ENCODE peak calls at places on chromosomes 16 and 17, in seven cellular contexts. G, M, X, F, D, U and O are unnamed samples.

GRCh38 chr16:88331989-88332920 is 50.5 kb upstream of the ZNF469 start:
- DNase-seq in U (no peak), G (peak), M (peak), X (no peak), D (peak), F (peak), O (no peak)

GRCh38 chr17:12667299-12667958 is 1.7 kb downstream of the MYOCD start:
- DNase-seq in U (peak), D (peak), G (peak), X (peak), M (peak), F (peak), O (peak)

GRCh38 chr17:48444531-48445247 is 14.7 kb upstream of the SKAP1 start:
- DNase-seq in X (no peak), D (no peak), U (no peak), M (no peak), G (no peak), F (no peak), O (no peak)

GRCh38 chr16:68086336-68086821 is 1.2 kb downstream of the NFATC3 start:
- DNase-seq in D (peak), X (no peak), M (peak), F (peak), U (no peak), G (peak), O (no peak)

GRCh38 chr17:12789075-12789975 is at the start of gene ARHGAP44:
- DNase-seq in F (peak), G (peak), X (peak), U (peak), D (peak), M (peak), O (peak)

GRCh38 chr17:17819561-17819995 is 17.2 kb downstream of the SREBF1 start:
- DNase-seq in X (no peak), D (peak), F (peak), M (peak), U (peak), G (peak), O (no peak)

GRCh38 chr17:6512552-6512951 is 43.8 kb downstream of the PITPNM3 start:
- DNase-seq in G (no peak), D (peak), F (no peak), M (no peak), U (peak), X (no peak), O (no peak)

GRCh38 chr17:44981221-44981968 is 13.3 kb upstream of the C1QL1 start:
- DNase-seq in U (no peak), X (no peak), G (peak), D (peak), F (no peak), M (peak), O (no peak)

GRCh38 chr17:27530791-27531391 is 74.6 kb downstream of the KSR1 start:
- DNase-seq in D (peak), U (no peak), F (no peak), M (peak), X (no peak), G (peak), O (no peak)

GRCh38 chr16:67902831-67903230 is 9.8 kb downstream of the PSKH1 start:
- DNase-seq in M (no peak), G (peak), F (no peak), U (no peak), X (no peak), D (peak), O (no peak)

GRCh38 chr17:58084317-58084981 is 1.2 kb downstream of the DYNLL2 start:
- DNase-seq in G (peak), U (peak), D (no peak), X (no peak), M (peak), F (peak), O (no peak)

GRCh38 chr16:2979669-2980226 is 498 bp downstream of the PKMYT1 start:
- DNase-seq in X (no peak), U (no peak), G (no peak), F (no peak), D (peak), M (no peak), O (no peak)

DNA sequence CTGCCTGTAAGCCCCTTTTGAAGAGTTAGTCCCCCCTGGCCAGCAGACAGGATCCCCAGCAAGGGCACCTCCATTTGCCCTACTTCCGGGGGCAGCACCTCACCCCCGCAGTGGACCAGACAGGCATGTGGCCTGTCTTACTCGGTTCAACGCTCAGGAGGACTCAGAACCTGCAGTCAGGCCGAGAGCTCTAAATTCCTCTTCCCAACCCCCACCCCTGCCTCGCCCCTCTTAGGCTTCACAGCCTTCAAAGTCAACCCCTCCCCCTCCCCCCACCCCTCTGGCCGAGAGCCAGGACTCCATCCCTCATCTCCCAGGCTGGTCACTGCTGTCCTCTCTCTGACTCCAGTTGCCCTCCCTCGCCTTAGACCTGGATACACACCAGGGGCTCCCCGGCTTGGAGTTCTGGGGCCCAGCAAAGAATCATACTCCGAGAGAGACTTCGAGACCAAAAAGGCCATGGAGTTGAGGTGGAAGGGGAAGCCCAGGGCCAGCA is 8.1 kb upstream of the HS3ST6 start:
- DNase-seq in G (no peak), D (no peak), X (no peak), U (no peak), F (peak), M (no peak), O (no peak)
- H2BK5ac ChIP-seq in G (no peak), D (no peak), X (peak), U (no peak), F (no peak), M (no peak), O (no peak)

DNA sequence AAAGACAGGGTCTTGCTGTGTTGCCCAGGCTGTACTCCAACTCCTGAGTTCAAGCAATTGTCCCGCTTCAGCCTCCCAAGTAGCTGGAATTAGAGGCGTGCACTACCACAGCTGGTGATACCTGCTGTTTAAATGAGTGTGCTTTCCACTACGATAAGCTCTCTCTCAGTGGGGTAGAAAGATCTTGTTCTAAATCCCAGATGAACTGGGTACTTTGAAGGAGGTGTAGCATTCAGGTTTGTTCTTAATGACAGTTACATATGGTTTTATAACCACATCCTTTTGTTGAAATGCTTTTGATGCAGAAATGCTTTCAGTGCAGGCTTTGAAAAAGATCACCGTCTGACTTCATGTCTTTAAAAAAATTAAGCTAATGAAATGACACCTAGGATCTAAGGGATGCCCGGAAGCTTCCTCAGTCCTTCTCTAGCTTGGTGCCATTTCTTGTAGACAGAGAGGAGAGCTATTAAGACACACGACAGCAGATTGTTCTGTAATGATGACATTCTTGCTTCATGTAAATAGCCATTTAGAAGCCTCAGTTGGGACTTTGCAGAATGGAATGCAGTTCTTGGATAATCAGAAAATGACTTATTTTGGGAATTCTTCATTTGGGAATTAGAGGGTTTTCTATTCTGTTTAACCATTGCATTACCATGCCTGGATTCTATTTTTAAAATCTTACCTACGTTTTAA is 19.5 kb downstream of the PMM2 start:
- DNase-seq in M (peak), X (no peak), F (no peak), G (no peak), D (peak), U (no peak), O (no peak)
- H2BK5ac ChIP-seq in M (no peak), X (no peak), F (no peak), G (no peak), D (peak), U (no peak), O (no peak)

DNA sequence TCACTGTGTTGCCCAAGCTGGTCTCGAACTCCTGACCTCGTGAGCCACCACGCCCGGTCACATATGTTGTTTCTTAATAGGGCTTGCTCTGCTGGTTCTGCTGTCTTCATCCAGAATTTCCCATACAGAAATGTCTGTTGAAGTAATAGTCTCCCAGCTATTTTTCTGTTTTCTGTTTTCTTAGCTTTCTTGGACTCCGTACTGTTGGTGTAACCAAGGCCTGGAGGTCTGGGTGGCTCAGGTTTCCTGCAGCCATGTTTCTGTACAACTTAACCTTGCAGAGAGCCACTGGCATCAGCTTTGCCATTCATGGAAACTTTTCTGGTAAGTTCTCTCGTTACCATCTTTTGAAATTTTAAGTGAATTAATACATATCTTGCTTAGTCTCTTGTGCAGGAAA is 2.8 kb downstream of the SF3B3 start:
- DNase-seq in X (no peak), G (no peak), D (no peak), F (no peak), U (no peak), M (no peak), O (no peak)
- H2BK5ac ChIP-seq in X (no peak), G (no peak), D (no peak), F (no peak), U (no peak), M (no peak), O (no peak)

GRCh38 chr17:21680366-21680765 is 12.0 kb upstream of the KCNJ18 start:
- DNase-seq in F (no peak), U (no peak), M (no peak), D (no peak), X (no peak), G (no peak), O (no peak)
- H2BK5ac ChIP-seq in F (no peak), U (no peak), M (no peak), D (no peak), X (no peak), G (no peak), O (no peak)

DNA sequence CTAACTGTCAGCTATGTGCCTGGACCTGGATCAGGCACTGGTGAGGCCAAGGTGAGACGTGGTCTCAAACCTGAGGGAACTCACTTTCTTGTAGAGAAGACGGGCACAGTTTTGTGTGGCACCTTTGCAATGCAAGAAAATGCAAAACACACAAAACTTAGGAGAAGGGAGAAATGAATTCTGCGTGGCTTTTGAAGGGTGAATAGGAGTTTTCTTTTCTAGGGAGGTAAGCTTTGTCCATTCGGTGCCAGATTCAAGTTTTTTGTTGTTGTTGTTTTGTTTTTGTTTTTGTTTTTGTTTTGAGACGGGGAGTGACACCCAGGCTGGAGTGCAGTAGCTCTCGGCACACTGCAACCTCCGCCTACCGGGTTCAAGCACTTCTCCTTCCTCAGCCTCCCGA is 1.4 kb downstream of the TOM1L1 start:
- DNase-seq in U (no peak), F (no peak), M (no peak), D (no peak), G (no peak), X (no peak), O (no peak)
- H2BK5ac ChIP-seq in U (no peak), F (no peak), M (no peak), D (no peak), G (no peak), X (no peak), O (no peak)

DNA sequence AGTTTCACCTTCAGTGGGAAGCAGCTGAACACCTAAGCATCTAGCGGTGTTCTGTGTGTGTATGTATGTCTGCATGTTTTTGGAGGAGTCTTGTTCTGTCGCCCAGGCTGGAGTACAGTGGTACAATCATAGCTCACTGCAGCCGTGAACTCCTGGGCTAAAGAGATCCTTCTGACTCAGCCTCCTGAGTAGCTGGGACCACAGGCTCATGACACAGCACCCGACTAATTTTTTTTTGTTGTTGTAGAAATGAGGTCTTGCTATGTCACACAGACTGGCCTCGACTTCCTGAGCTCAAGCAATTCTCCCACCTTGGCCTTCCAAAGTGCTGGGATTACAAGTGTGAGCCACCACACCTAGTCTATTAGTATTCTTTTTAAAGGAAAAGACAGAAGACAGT is 30.2 kb upstream of the FAAP100 start:
- DNase-seq in M (no peak), F (no peak), D (peak), U (no peak), G (peak), X (no peak), O (no peak)
- H2BK5ac ChIP-seq in M (no peak), F (no peak), D (no peak), U (no peak), G (no peak), X (no peak), O (peak)

DNA sequence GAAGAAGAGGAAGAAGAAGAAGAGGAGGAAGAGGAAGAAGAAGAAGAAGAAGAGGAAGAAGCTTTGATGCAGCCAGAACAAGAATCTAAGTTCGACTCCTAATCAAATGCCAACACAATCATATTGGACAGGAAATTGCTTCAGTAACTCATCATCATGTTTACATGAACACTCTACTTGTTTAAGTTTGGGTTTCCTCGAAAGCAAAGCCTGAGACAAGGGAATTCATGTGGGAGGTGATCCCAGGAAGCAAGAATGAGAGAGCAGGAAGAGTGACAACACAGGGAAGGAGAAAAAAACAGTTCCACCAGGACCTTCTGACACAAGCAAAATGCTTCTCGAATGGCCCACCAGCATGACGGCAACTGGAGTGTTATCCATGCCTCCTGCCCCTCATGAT is 279.0 kb downstream of the PMP22 start:
- DNase-seq in M (no peak), X (no peak), U (no peak), G (peak), F (no peak), D (peak), O (no peak)
- H2BK5ac ChIP-seq in M (no peak), X (no peak), U (no peak), G (no peak), F (no peak), D (no peak), O (no peak)

DNA sequence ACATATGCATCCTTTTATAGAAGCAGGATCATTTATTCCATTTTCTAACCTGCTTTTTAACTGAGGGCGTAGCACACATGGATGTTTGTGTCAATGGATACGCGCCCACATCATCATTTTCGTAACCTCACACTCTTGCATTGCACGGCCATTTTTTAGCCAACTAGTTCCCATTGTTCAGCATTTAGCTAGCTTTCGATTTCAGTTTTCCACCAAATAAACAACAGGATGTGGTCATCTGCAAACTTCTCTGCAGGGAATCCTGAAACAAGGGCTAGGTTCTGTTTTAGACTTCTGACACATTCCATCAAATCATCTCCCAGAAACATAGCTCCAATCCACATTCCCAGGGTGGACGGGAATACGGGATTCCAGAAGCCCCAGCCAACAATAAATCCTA is 6.4 kb downstream of the CYB561 start:
- DNase-seq in M (no peak), F (no peak), U (no peak), G (peak), X (no peak), D (peak), O (no peak)
- H2BK5ac ChIP-seq in M (no peak), F (no peak), U (no peak), G (no peak), X (no peak), D (no peak), O (no peak)

DNA sequence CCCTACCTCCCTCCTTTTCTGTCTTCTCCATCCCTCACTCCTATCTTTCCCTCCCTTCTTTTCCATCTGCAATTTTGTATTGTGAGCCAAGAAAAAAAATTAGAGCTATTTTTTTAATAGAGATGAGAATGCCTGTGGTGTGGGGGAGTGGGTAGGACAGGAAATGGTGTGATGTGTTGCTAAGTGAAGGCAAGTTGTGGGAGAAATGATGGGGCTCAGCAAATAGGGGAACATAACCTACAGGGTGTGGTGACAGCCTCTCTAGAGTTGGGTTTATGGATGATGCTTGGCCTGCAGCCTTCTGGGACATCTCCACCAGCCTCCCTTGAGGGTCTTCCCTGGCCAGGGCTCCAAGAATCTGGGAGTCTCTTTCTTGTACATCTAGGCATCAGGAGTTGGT is 163.1 kb upstream of the CACNG3 start:
- DNase-seq in D (no peak), X (no peak), G (no peak), U (no peak), M (no peak), F (no peak), O (no peak)
- H2BK5ac ChIP-seq in D (no peak), X (no peak), G (no peak), U (no peak), M (no peak), F (no peak), O (no peak)

GRCh38 chr17:76808326-76808725 is 59.9 kb upstream of the MGAT5B start:
- DNase-seq in X (no peak), M (no peak), F (no peak), G (no peak), D (no peak), U (no peak), O (no peak)
- H2BK5ac ChIP-seq in X (no peak), M (no peak), F (no peak), G (no peak), D (no peak), U (no peak), O (no peak)